ENCODE peak calls at places on chromosomes 6 and 20, in nine cellular contexts. J is activated T-cell treated with anti-CD3 and anti-CD28 coated beads for 48 hours; N is Calu3; R is body of pancreas; A is stimulated activated naive B cell treated with anti-CD40 and anti-IgM and Interleukin-4, amounts not matched to agents 10 μg/mL and 1 μg/mL and 100 μg/mL, for 72 hours; H is uterus; X is activated CD4-positive, alpha-beta T cell treated with anti-CD3 and anti-CD28 coated beads, Interleukin-2, amount 50 U/mL, for 1 hour; U is non-pigmented ciliary epithelial cell; P is ecto neural progenitor cell. D is an unnamed sample.
A peak's percentile ranks its signal among the peaks of the same experiment; 100 is the strongest.

GRCh38 chr20:32155017-32155965 is 45.8 kb downstream of the TM9SF4 start:
- DNase-seq in J (no peak), N (peak; percentile 85), R (peak; percentile 68), A (peak; percentile 17), H (peak; percentile 64), X (peak; percentile 14), U (peak; percentile 31), P (peak; percentile 73), D (peak; percentile 94)

GRCh38 chr6:121365499-121366183 is 31.4 kb upstream of the TBC1D32 start:
- DNase-seq in J (no peak), N (no peak), R (no peak), A (no peak), H (no peak), X (no peak), U (no peak), P (no peak), D (no peak)

GRCh38 chr20:32536861-32537656 is 48.1 kb downstream of the NOL4L start:
- DNase-seq in J (peak; percentile 43), N (peak; percentile 86), R (peak; percentile 88), A (no peak), H (no peak), X (peak; percentile 64), U (no peak), P (no peak), D (peak; percentile 59)

GRCh38 chr20:59678286-59678685 is 73.9 kb downstream of the PHACTR3 start:
- DNase-seq in J (no peak), N (no peak), R (no peak), A (no peak), H (no peak), X (no peak), U (no peak), P (peak; percentile 17), D (no peak)

GRCh38 chr20:57627972-57628650 is 7.9 kb upstream of the ZBP1 start:
- DNase-seq in J (peak; percentile 27), N (no peak), R (no peak), A (no peak), H (peak; percentile 74), X (peak; percentile 59), U (no peak), P (no peak), D (no peak)

GRCh38 chr6:80608881-80609280 is 502.4 kb downstream of the BCKDHB start:
- DNase-seq in J (no peak), N (no peak), R (no peak), A (no peak), H (no peak), X (no peak), U (peak; percentile 28), P (no peak), D (peak; percentile 58)

GRCh38 chr20:17663486-17663885 is 18.6 kb downstream of the RRBP1 start:
- DNase-seq in J (no peak), N (no peak), R (no peak), A (no peak), H (peak; percentile 11), X (no peak), U (no peak), P (no peak), D (no peak)

GRCh38 chr6:128657181-128657580 is 136.8 kb upstream of the PTPRK start:
- DNase-seq in J (no peak), N (no peak), R (no peak), A (no peak), H (no peak), X (no peak), U (no peak), P (no peak), D (peak; percentile 11)

GRCh38 chr6:68226460-68226859 is 408.6 kb upstream of the ADGRB3 start:
- DNase-seq in J (no peak), N (no peak), R (no peak), A (no peak), H (no peak), X (no peak), U (no peak), P (no peak), D (no peak)

GRCh38 chr20:22723659-22724058 is 139.3 kb upstream of the FOXA2 start:
- DNase-seq in J (no peak), N (no peak), R (no peak), A (no peak), H (no peak), X (no peak), U (no peak), P (no peak), D (peak; percentile 21)

GRCh38 chr6:1613631-1614447 is 4.1 kb downstream of the FOXC1 start:
- DNase-seq in J (no peak), N (peak; percentile 46), R (peak; percentile 40), A (no peak), H (no peak), X (no peak), U (no peak), P (peak; percentile 82), D (peak; percentile 30)

D was measured in NCI-H226.